ENCODE peak calls at places on chromosomes 6 and 20, in nine cellular contexts. O is neural crest cell, P is esophagus muscularis mucosa, X is heart right ventricle, F is pancreas, E is activated B cell treated with CpG ODN at 0.5 μM for 24 hours, R is H9, L is osteocyte, D is fibroblast of lung. M is an unnamed sample.

GRCh38 chr6:26057899-26058298 is 29.3 kb upstream of the HFE start:
- DNase-seq in O (no peak), L (no peak), P (no peak), F (no peak), R (no peak), X (no peak), E (no peak), D (no peak), M (no peak)

GRCh38 chr20:62776692-62777527 is 19.4 kb upstream of the MRGBP start:
- DNase-seq in R (peak; percentile 81), O (no peak), L (no peak), D (no peak), E (no peak), X (no peak), P (no peak), F (peak; percentile 47), M (peak; percentile 67)

GRCh38 chr6:119037941-119038623 is 40.4 kb downstream of the FAM184A start:
- DNase-seq in R (no peak), F (no peak), L (no peak), X (no peak), P (no peak), E (no peak), D (no peak), O (no peak), M (no peak)

GRCh38 chr6:31525932-31526591 is 2.7 kb upstream of the MCCD1 start:
- DNase-seq in L (no peak), F (no peak), R (no peak), P (peak; percentile 64), D (no peak), E (no peak), O (no peak), X (no peak), M (no peak)

GRCh38 chr20:45836841-45837240 is 3.2 kb downstream of the SNX21 start:
- DNase-seq in E (no peak), D (peak; percentile 35), O (no peak), F (no peak), X (no peak), R (no peak), P (no peak), L (no peak), M (no peak)

GRCh38 chr6:139367810-139368321 is 6.6 kb downstream of the CITED2 start:
- DNase-seq in X (no peak), F (no peak), P (no peak), R (peak; percentile 77), D (no peak), L (no peak), O (no peak), E (no peak), M (no peak)

GRCh38 chr6:166439366-166440091 is 56.8 kb upstream of the MPC1 start:
- DNase-seq in O (no peak), F (peak; percentile 52), X (no peak), R (no peak), E (no peak), D (no peak), P (no peak), L (no peak), M (no peak)

GRCh38 chr20:46350201-46350985 is 42.1 kb upstream of the CDH22 start:
- DNase-seq in P (no peak), L (no peak), D (peak; percentile 92), X (no peak), E (no peak), O (peak; percentile 22), F (no peak), R (peak; percentile 70), M (no peak)

GRCh38 chr20:37984018-37984785 is 49.1 kb downstream of the TTI1 start:
- DNase-seq in F (no peak), R (no peak), D (no peak), E (no peak), X (peak; percentile 25), O (no peak), L (no peak), P (no peak), M (no peak)

GRCh38 chr6:24658573-24659511 is 7.9 kb downstream of the TDP2 start:
- DNase-seq in O (no peak), E (no peak), D (peak; percentile 89), F (no peak), X (no peak), L (no peak), R (peak; percentile 46), P (no peak), M (no peak)

GRCh38 chr20:1737134-1737533 is 79.6 kb upstream of the SIRPG start:
- DNase-seq in O (no peak), X (no peak), E (no peak), F (no peak), D (no peak), P (no peak), L (no peak), R (no peak), M (no peak)

GRCh38 chr6:142728367-142728766 is 216.6 kb downstream of the HIVEP2 start:
- DNase-seq in E (no peak), L (no peak), X (no peak), P (no peak), F (peak; percentile 8), O (no peak), R (no peak), D (no peak), M (no peak)

GRCh38 chr6:53241936-53242335 is 93.3 kb upstream of the GCM1 start:
- DNase-seq in P (no peak), X (no peak), F (no peak), R (no peak), D (no peak), L (no peak), O (no peak), E (no peak), M (no peak)

GRCh38 chr6:106519460-106520394 is 109.6 kb downstream of the RTN4IP1 start:
- DNase-seq in O (no peak), E (peak; percentile 43), L (no peak), F (no peak), X (no peak), R (no peak), P (no peak), D (peak; percentile 86), M (peak; percentile 61)

GRCh38 chr6:132063738-132064137 is 112.6 kb upstream of the CCN2 start:
- DNase-seq in D (peak; percentile 57), O (no peak), L (no peak), X (no peak), R (no peak), E (no peak), P (no peak), F (no peak), M (no peak)

GRCh38 chr6:75930954-75931689 is 141.3 kb downstream of the IMPG1 start:
- DNase-seq in O (no peak), F (no peak), X (no peak), L (no peak), E (no peak), R (no peak), D (peak; percentile 7), P (no peak), M (no peak)

GRCh38 chr20:56914532-56914931 is 285.4 kb downstream of the TFAP2C start:
- DNase-seq in O (no peak), D (no peak), F (no peak), E (no peak), R (no peak), X (no peak), P (no peak), L (no peak), M (no peak)

GRCh38 chr6:10837692-10837996 is 695 bp downstream of the MAK start:
- DNase-seq in O (no peak), E (no peak), F (no peak), R (no peak), D (no peak), L (no peak), X (peak; percentile 12), P (no peak), M (no peak)

GRCh38 chr6:53543341-53544010 is 1.4 kb downstream of the GCLC start:
- DNase-seq in P (no peak), D (peak; percentile 58), X (no peak), E (no peak), F (no peak), R (no peak), L (no peak), O (no peak), M (no peak)

GRCh38 chr20:36399147-36399968 is 93.2 kb downstream of the DLGAP4 start:
- DNase-seq in O (peak; percentile 63), R (peak; percentile 95), D (peak; percentile 11), P (no peak), X (peak; percentile 9), L (no peak), F (no peak), E (no peak), M (peak; percentile 5)

GRCh38 chr6:8539446-8539845 is 104.1 kb upstream of the SLC35B3 start:
- DNase-seq in L (no peak), O (no peak), D (peak; percentile 22), P (no peak), X (no peak), E (no peak), F (no peak), R (no peak), M (no peak)
- TF ChIP-seq CTCF in L (peak; percentile 40), O (peak; percentile 64), D (no peak), P (no peak), X (peak; percentile 8), E (no peak), F (no peak), R (peak; percentile 64), M (no peak)

GRCh38 chr6:29924731-29925130 is 17.6 kb upstream of the HLA-A start:
- DNase-seq in D (no peak), F (no peak), X (no peak), O (no peak), E (no peak), R (no peak), L (no peak), P (no peak), M (no peak)
- TF ChIP-seq CTCF in D (no peak), F (no peak), X (no peak), O (no peak), E (no peak), R (no peak), L (no peak), P (no peak), M (no peak)

GRCh38 chr6:135411339-135411738 is 86.2 kb downstream of the AHI1 start:
- DNase-seq in D (no peak), L (no peak), O (no peak), X (no peak), F (no peak), P (no peak), E (no peak), R (no peak), M (no peak)
- TF ChIP-seq CTCF in D (no peak), L (peak; percentile 24), O (peak; percentile 56), X (no peak), F (no peak), P (no peak), E (no peak), R (peak; percentile 18), M (no peak)

DNA sequence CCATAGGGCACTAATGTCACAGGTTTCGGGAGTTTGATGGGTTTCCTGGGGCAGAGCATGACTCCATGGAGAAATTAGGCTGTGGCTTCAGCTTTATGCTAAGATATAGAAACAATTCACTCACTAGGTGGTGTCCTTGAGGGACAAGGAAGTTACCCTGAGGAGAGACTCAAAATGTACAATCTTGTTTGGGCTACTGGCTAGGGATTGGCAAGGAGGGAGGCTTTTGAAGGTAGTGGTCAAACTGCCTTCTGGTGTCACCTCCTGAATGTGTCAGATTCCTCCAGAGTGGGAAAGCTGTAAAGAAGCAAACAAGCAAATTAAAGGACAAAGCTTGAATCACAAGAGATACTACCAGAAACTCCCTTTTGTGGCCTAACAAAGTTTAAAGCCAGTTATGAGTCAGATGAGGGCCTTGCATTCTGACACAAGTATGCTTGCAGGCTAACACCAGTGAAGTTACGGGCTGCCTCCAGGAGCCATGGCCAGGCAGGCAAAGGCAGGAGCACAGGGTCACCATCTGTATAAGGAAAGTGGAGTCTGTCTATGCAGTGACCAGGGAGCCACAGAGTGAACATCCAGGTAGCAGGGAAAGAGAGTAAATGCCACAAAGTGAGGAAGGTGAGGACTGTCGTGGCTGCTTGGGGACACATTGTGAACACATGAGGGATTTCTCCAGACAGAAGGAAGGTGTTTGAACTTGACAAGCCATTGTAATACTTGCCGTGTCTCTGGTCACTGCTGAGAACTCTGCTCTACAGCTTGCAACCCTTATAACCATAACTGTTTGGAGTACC is 107.7 kb upstream of the DTNBP1 start:
- DNase-seq in P (no peak), O (no peak), R (no peak), L (no peak), F (no peak), E (no peak), D (peak; percentile 7), X (no peak), M (no peak)
- TF ChIP-seq CTCF in P (no peak), O (no peak), R (no peak), L (peak; percentile 15), F (no peak), E (no peak), D (no peak), X (no peak), M (no peak)

M was measured in CD4-positive, alpha-beta T cell.